ENCODE peak calls at places on chromosome 14, in six cellular contexts. One of them, this sample, is unnamed.

GRCh38 chr14:42884100-42884499 is 1277.4 kb downstream of the LRFN5 start:
- DNase-seq in lower lobe of right lung: no peak
- DNase-seq in GM12865: no peak
- DNase-seq in pancreas: no peak
- DNase-seq in fibroblast of lung: peak; percentile 75
- DNase-seq in neural crest cell: no peak
- DNase-seq in this sample: no peak

GRCh38 chr14:105383083-105383730 is 15.1 kb upstream of the TEX22 start:
- DNase-seq in lower lobe of right lung: no peak
- DNase-seq in GM12865: no peak
- DNase-seq in pancreas: no peak
- DNase-seq in fibroblast of lung: no peak
- DNase-seq in neural crest cell: no peak
- DNase-seq in this sample: no peak

GRCh38 chr14:55609681-55610080 is 29.7 kb downstream of the KTN1 start:
- DNase-seq in lower lobe of right lung: no peak
- DNase-seq in GM12865: no peak
- DNase-seq in pancreas: no peak
- DNase-seq in fibroblast of lung: peak; percentile 69
- DNase-seq in neural crest cell: no peak
- DNase-seq in this sample: no peak

GRCh38 chr14:85124896-85125295 is 405.0 kb upstream of the FLRT2 start:
- DNase-seq in lower lobe of right lung: no peak
- DNase-seq in GM12865: no peak
- DNase-seq in pancreas: no peak
- DNase-seq in fibroblast of lung: peak; percentile 30
- DNase-seq in neural crest cell: no peak
- DNase-seq in this sample: no peak

GRCh38 chr14:52112336-52113018 is 43.6 kb upstream of the NID2 start:
- DNase-seq in lower lobe of right lung: no peak
- DNase-seq in GM12865: no peak
- DNase-seq in pancreas: no peak
- DNase-seq in fibroblast of lung: peak; percentile 76
- DNase-seq in neural crest cell: no peak
- DNase-seq in this sample: no peak

GRCh38 chr14:46582826-46583225 is 68.8 kb downstream of the RPL10L start:
- DNase-seq in lower lobe of right lung: no peak
- DNase-seq in GM12865: no peak
- DNase-seq in pancreas: no peak
- DNase-seq in fibroblast of lung: no peak
- DNase-seq in neural crest cell: no peak
- DNase-seq in this sample: no peak

GRCh38 chr14:49634547-49635334 is at the start of gene DNAAF2:
- DNase-seq in lower lobe of right lung: peak; percentile 79
- DNase-seq in GM12865: peak; percentile 69
- DNase-seq in pancreas: peak; percentile 77
- DNase-seq in fibroblast of lung: peak; percentile 69
- DNase-seq in neural crest cell: peak; percentile 48
- DNase-seq in this sample: no peak

GRCh38 chr14:92657457-92658142 is 90.8 kb downstream of the LGMN start:
- DNase-seq in lower lobe of right lung: peak; percentile 88
- DNase-seq in GM12865: no peak
- DNase-seq in pancreas: no peak
- DNase-seq in fibroblast of lung: no peak
- DNase-seq in neural crest cell: no peak
- DNase-seq in this sample: no peak

GRCh38 chr14:68890173-68890931 is 88.8 kb downstream of the ACTN1 start:
- DNase-seq in lower lobe of right lung: no peak
- DNase-seq in GM12865: no peak
- DNase-seq in pancreas: no peak
- DNase-seq in fibroblast of lung: no peak
- DNase-seq in neural crest cell: no peak
- DNase-seq in this sample: no peak

GRCh38 chr14:78092040-78092439 is 78.1 kb upstream of the NRXN3 start:
- DNase-seq in lower lobe of right lung: no peak
- DNase-seq in GM12865: no peak
- DNase-seq in pancreas: no peak
- DNase-seq in fibroblast of lung: no peak
- DNase-seq in neural crest cell: no peak
- DNase-seq in this sample: no peak

GRCh38 chr14:101362529-101363260 is 198.6 kb upstream of the DIO3 start:
- DNase-seq in lower lobe of right lung: no peak
- DNase-seq in GM12865: no peak
- DNase-seq in pancreas: no peak
- DNase-seq in fibroblast of lung: no peak
- DNase-seq in neural crest cell: no peak
- DNase-seq in this sample: no peak
- TF ChIP-seq CTCF in lower lobe of right lung: no peak
- TF ChIP-seq CTCF in GM12865: no peak
- TF ChIP-seq CTCF in pancreas: no peak
- TF ChIP-seq CTCF in fibroblast of lung: no peak
- TF ChIP-seq CTCF in neural crest cell: no peak
- TF ChIP-seq CTCF in this sample: no peak

GRCh38 chr14:100540141-100540925 is 46.9 kb downstream of the BEGAIN start:
- DNase-seq in lower lobe of right lung: peak; percentile 37
- DNase-seq in GM12865: no peak
- DNase-seq in pancreas: peak; percentile 67
- DNase-seq in fibroblast of lung: no peak
- DNase-seq in neural crest cell: peak; percentile 42
- DNase-seq in this sample: peak; percentile 82
- TF ChIP-seq CTCF in lower lobe of right lung: no peak
- TF ChIP-seq CTCF in GM12865: no peak
- TF ChIP-seq CTCF in pancreas: peak; percentile 37
- TF ChIP-seq CTCF in fibroblast of lung: peak; percentile 33
- TF ChIP-seq CTCF in neural crest cell: peak; percentile 52
- TF ChIP-seq CTCF in this sample: peak; percentile 57

GRCh38 chr14:61064866-61065265 is 83.8 kb downstream of the SLC38A6 start:
- DNase-seq in lower lobe of right lung: no peak
- DNase-seq in GM12865: no peak
- DNase-seq in pancreas: no peak
- DNase-seq in fibroblast of lung: no peak
- DNase-seq in neural crest cell: no peak
- DNase-seq in this sample: no peak

GRCh38 chr14:61063461-61063860 is 82.4 kb downstream of the SLC38A6 start:
- DNase-seq in lower lobe of right lung: no peak
- DNase-seq in GM12865: no peak
- DNase-seq in pancreas: no peak
- DNase-seq in fibroblast of lung: no peak
- DNase-seq in neural crest cell: no peak
- DNase-seq in this sample: no peak

GRCh38 chr14:61065671-61066070 is 84.6 kb downstream of the SLC38A6 start:
- DNase-seq in lower lobe of right lung: no peak
- DNase-seq in GM12865: no peak
- DNase-seq in pancreas: no peak
- DNase-seq in fibroblast of lung: no peak
- DNase-seq in neural crest cell: no peak
- DNase-seq in this sample: no peak

DNA sequence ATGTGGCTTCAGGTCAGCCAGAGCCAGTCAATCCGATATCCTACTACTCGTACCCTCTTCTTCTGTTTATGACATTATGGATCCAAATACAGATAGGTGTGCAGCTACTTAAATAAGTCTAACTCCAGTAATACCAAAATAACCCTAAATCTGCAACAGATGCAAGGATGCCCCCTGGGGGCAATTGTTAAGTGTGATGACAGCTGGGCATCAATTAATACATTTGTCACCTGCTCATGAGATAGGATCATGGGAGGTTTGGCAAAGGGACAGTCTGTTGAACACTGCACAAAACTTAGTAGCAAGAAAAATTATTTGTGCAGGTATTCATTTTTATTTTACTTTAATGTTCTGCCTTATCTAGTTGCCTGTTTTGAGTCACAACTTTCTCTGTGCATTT is 83.2 kb downstream of the SLC38A6 start:
- DNase-seq in lower lobe of right lung: no peak
- DNase-seq in GM12865: no peak
- DNase-seq in pancreas: no peak
- DNase-seq in fibroblast of lung: no peak
- DNase-seq in neural crest cell: no peak
- DNase-seq in this sample: no peak
- TF ChIP-seq CTCF in lower lobe of right lung: no peak
- TF ChIP-seq CTCF in GM12865: no peak
- TF ChIP-seq CTCF in pancreas: no peak
- TF ChIP-seq CTCF in fibroblast of lung: no peak
- TF ChIP-seq CTCF in neural crest cell: no peak
- TF ChIP-seq CTCF in this sample: peak; percentile 17

GRCh38 chr14:96307434-96307833 is 51.4 kb downstream of the BDKRB1 start:
- DNase-seq in lower lobe of right lung: no peak
- DNase-seq in GM12865: no peak
- DNase-seq in pancreas: no peak
- DNase-seq in fibroblast of lung: no peak
- DNase-seq in neural crest cell: no peak
- DNase-seq in this sample: no peak
- TF ChIP-seq CTCF in lower lobe of right lung: no peak
- TF ChIP-seq CTCF in GM12865: no peak
- TF ChIP-seq CTCF in pancreas: no peak
- TF ChIP-seq CTCF in fibroblast of lung: no peak
- TF ChIP-seq CTCF in neural crest cell: no peak
- TF ChIP-seq CTCF in this sample: peak; percentile 11

This sample was measured in chondrocyte.